ENCODE peak calls at places on chromosomes 11 and 22, in ten cellular contexts. C is tibial nerve, G is stomach, F is transverse colon, M is sigmoid colon, V is H1, L is suprapubic skin, Y is A549, H is esophagus muscularis mucosa, T is ovary. R is an unnamed sample.

GRCh38 chr22:20013382-20013871 is 3.2 kb downstream of the ARVCF start:
- DNase-seq in F (peak; percentile 38), C (peak; percentile 37), Y (no peak), T (peak; percentile 67), G (peak; percentile 51), V (peak; percentile 47), H (no peak), L (no peak), M (peak; percentile 85), R (peak; percentile 45)

GRCh38 chr11:57568330-57568766 is 876 bp upstream of the UBE2L6 start:
- DNase-seq in C (no peak), G (no peak), L (no peak), M (peak; percentile 90), V (peak; percentile 63), T (peak; percentile 91), Y (no peak), H (peak; percentile 96), F (no peak), R (peak; percentile 49)

GRCh38 chr22:37166675-37167066 is 17.0 kb upstream of the IL2RB start:
- DNase-seq in Y (peak; percentile 91), V (no peak), M (peak; percentile 93), C (peak; percentile 68), G (peak; percentile 88), T (peak; percentile 86), F (peak; percentile 91), L (peak; percentile 93), H (peak; percentile 96), R (peak; percentile 42)

GRCh38 chr11:18111005-18111404 is 5.1 kb upstream of the SAAL1 start:
- DNase-seq in F (no peak), Y (no peak), L (no peak), H (no peak), M (no peak), T (no peak), V (no peak), G (no peak), C (no peak), R (no peak)

GRCh38 chr11:95520765-95521542 is 268.6 kb downstream of the FAM76B start:
- DNase-seq in G (no peak), F (no peak), V (no peak), Y (no peak), M (no peak), H (no peak), L (no peak), C (no peak), T (no peak), R (no peak)

GRCh38 chr11:55503449-55503848 is 50.8 kb upstream of the OR4C15 start:
- DNase-seq in C (no peak), G (no peak), Y (no peak), L (no peak), V (no peak), F (no peak), H (no peak), M (no peak), T (no peak), R (no peak)

GRCh38 chr11:121833970-121834369 is 282.0 kb downstream of the BLID start:
- DNase-seq in L (no peak), Y (no peak), C (no peak), T (no peak), F (no peak), G (no peak), V (no peak), H (no peak), M (no peak), R (no peak)

GRCh38 chr11:109668973-109669634 is 247.1 kb downstream of the C11orf87 start:
- DNase-seq in M (no peak), C (no peak), H (no peak), G (no peak), F (no peak), L (no peak), V (no peak), Y (no peak), T (no peak), R (no peak)

GRCh38 chr11:328012-328411 is 7.4 kb upstream of the IFITM3 start:
- DNase-seq in V (no peak), G (no peak), L (no peak), F (no peak), M (peak; percentile 67), C (no peak), Y (no peak), T (no peak), H (no peak), R (no peak)

GRCh38 chr11:117221775-117222517 is 9.9 kb downstream of the PCSK7 start:
- DNase-seq in V (no peak), M (peak; percentile 92), C (peak; percentile 79), G (peak; percentile 60), T (peak; percentile 84), Y (no peak), H (no peak), F (peak; percentile 67), L (peak; percentile 82), R (no peak)

GRCh38 chr11:69122642-69123431 is 32.9 kb upstream of the SMIM38 start:
- DNase-seq in V (peak; percentile 94), G (peak; percentile 96), T (no peak), Y (peak; percentile 97), F (peak; percentile 92), M (no peak), L (no peak), H (no peak), C (no peak), R (peak; percentile 91)

GRCh38 chr11:72225411-72225951 is 914 bp downstream of the INPPL1 start:
- DNase-seq in G (no peak), C (no peak), H (no peak), F (no peak), Y (no peak), T (peak; percentile 30), L (no peak), M (peak; percentile 64), V (no peak), R (no peak)

GRCh38 chr22:41512421-41513194 is 31.7 kb downstream of the POLR3H start:
- DNase-seq in L (no peak), Y (peak; percentile 66), M (no peak), V (no peak), F (no peak), C (no peak), T (peak; percentile 71), H (no peak), G (no peak), R (peak; percentile 29)

GRCh38 chr11:71504526-71504925 is 22.5 kb upstream of the KRTAP5-7 start:
- DNase-seq in L (no peak), V (no peak), F (no peak), Y (no peak), T (no peak), H (no peak), M (no peak), C (no peak), G (no peak), R (no peak)

GRCh38 chr11:112563808-112564207 is 303.1 kb upstream of the PLET1 start:
- DNase-seq in H (no peak), V (no peak), T (no peak), C (no peak), L (no peak), M (no peak), F (no peak), Y (no peak), G (no peak), R (no peak)
- TF ChIP-seq EP300 in H (no peak), V (no peak), T (no peak), C (no peak), L (no peak), M (no peak), F (no peak), Y (no peak), G (no peak), R (no peak)

GRCh38 chr11:73414977-73415492 is 38.8 kb downstream of the RELT start:
- DNase-seq in H (no peak), F (no peak), Y (no peak), L (no peak), G (no peak), M (no peak), T (no peak), C (no peak), V (no peak), R (no peak)

GRCh38 chr11:73411031-73411430 is 34.8 kb downstream of the RELT start:
- DNase-seq in V (no peak), T (no peak), Y (no peak), G (no peak), H (no peak), C (no peak), F (no peak), L (no peak), M (no peak), R (no peak)

GRCh38 chr11:73410627-73411026 is 34.4 kb downstream of the RELT start:
- DNase-seq in Y (no peak), G (no peak), L (no peak), M (no peak), C (no peak), F (no peak), T (no peak), V (no peak), H (no peak), R (no peak)

GRCh38 chr11:73412308-73412707 is 36.1 kb downstream of the RELT start:
- DNase-seq in C (no peak), Y (no peak), L (no peak), T (no peak), H (no peak), M (no peak), V (no peak), G (no peak), F (no peak), R (no peak)

GRCh38 chr11:73413246-73413645 is 37.0 kb downstream of the RELT start:
- DNase-seq in T (no peak), F (no peak), M (no peak), H (no peak), V (no peak), L (no peak), G (no peak), C (no peak), Y (no peak), R (no peak)
- TF ChIP-seq EP300 in T (no peak), F (no peak), M (no peak), H (no peak), V (no peak), L (no peak), G (no peak), C (no peak), Y (no peak), R (no peak)

GRCh38 chr11:62025429-62026105 is 58.1 kb upstream of the FTH1 start:
- DNase-seq in C (peak; percentile 32), V (no peak), G (peak; percentile 68), T (peak; percentile 27), L (peak; percentile 91), Y (peak; percentile 86), H (peak; percentile 93), F (peak; percentile 76), M (peak; percentile 85), R (peak; percentile 87)
- TF ChIP-seq EP300 in C (peak; percentile 90), V (no peak), G (no peak), T (peak; percentile 52), L (no peak), Y (peak; percentile 89), H (peak; percentile 5), F (peak; percentile 77), M (peak; percentile 68), R (peak; percentile 77)

DNA sequence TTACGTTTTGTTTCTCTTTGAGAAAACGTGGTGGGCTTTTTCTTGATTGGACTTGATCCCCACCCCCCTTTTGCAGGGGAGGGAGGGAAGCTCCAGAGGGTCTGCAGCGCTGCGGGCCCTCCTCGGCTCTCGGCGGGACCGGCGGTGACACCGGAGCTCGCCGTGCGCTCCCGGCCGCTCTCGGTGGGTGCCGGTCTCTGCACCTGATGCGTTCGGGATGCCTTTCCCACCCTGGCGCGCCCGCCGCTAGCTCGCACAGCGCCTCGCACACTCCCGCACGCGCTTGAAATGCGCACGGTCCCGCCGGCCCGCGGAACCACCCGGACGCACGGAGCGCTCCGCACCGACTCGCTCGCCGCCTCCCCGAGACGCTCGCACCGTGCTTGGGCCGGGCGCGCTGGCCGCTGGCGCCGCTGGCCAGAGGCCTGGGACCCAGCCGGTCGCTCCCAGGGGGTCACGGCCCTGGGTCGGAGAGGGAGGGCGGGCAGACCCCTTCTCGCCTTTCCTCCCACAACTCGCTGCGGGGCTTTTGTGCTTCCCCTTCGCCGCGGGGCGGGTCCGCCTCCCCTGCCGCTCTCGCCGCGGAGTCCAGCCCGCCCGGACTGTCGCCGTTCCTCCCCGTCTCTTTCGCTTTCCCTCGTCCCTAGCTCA is 1.0 kb downstream of the ZBTB16 start:
- DNase-seq in H (no peak), Y (no peak), G (peak; percentile 45), F (no peak), L (peak; percentile 80), M (peak; percentile 75), T (peak; percentile 62), C (no peak), V (no peak), R (no peak)
- TF ChIP-seq EP300 in H (no peak), Y (no peak), G (no peak), F (no peak), L (no peak), M (no peak), T (no peak), C (no peak), V (no peak), R (no peak)